ENCODE peak calls at places on chromosomes 7 and 10, in eight cellular contexts. H is ovary, C is transverse colon, R is breast epithelium, D is lower lobe of right lung, N is BE2C, Z is pancreas, W is left ventricle myocardium inferior. X is an unnamed sample.

GRCh38 chr10:62002753-62003152 is 101.3 kb downstream of the ARID5B start:
- DNase-seq in H (no peak), C (no peak), R (no peak), D (no peak), N (no peak), Z (no peak), W (no peak), X (no peak)

GRCh38 chr10:50216894-50217293 is 34.4 kb downstream of the ASAH2 start:
- DNase-seq in H (no peak), C (no peak), R (no peak), D (no peak), N (no peak), Z (no peak), W (no peak), X (no peak)

GRCh38 chr7:139783647-139784385 is 6.0 kb upstream of the HIPK2 start:
- DNase-seq in H (no peak), C (no peak), R (no peak), D (no peak), N (no peak), Z (no peak), W (no peak), X (no peak)

GRCh38 chr7:118870187-118870586 is 645.7 kb downstream of the ANKRD7 start:
- DNase-seq in H (no peak), C (no peak), R (no peak), D (no peak), N (no peak), Z (no peak), W (no peak), X (no peak)

GRCh38 chr10:112311481-112311880 is 28.3 kb downstream of the TECTB start:
- DNase-seq in H (no peak), C (no peak), R (no peak), D (no peak), N (no peak), Z (no peak), W (no peak), X (no peak)

GRCh38 chr7:78587443-78588044 is 789.0 kb downstream of the PHTF2 start:
- DNase-seq in H (no peak), C (no peak), R (no peak), D (no peak), N (peak; percentile 53), Z (no peak), W (no peak), X (no peak)

GRCh38 chr10:53601260-53601875 is 828.8 kb upstream of the MBL2 start:
- DNase-seq in H (no peak), C (no peak), R (no peak), D (no peak), N (no peak), Z (no peak), W (no peak), X (no peak)

GRCh38 chr10:71145352-71145945 is 66.9 kb upstream of the UNC5B start:
- DNase-seq in H (no peak), C (no peak), R (no peak), D (no peak), N (no peak), Z (no peak), W (no peak), X (no peak)

GRCh38 chr7:77386165-77386824 is 29.9 kb downstream of the GSAP start:
- DNase-seq in H (no peak), C (no peak), R (no peak), D (no peak), N (no peak), Z (no peak), W (no peak), X (no peak)
- H3K36me3 ChIP-seq in H (no peaks in the 10 kb centered on the region), C (no peaks in the 10 kb centered on the region), R (no peaks in the 10 kb centered on the region), D (peaks cover 23% of the 10 kb centered on the region), N (no peaks in the 10 kb centered on the region), Z (peaks cover 11% of the 10 kb centered on the region), W (peaks cover 9% of the 10 kb centered on the region), X (no peaks in the 10 kb centered on the region)

GRCh38 chr10:77248104-77248503 is 389.5 kb downstream of the KCNMA1 start:
- DNase-seq in H (no peak), C (no peak), R (no peak), D (no peak), N (no peak), Z (no peak), W (no peak), X (no peak)

GRCh38 chr10:77247076-77247561 is 390.5 kb downstream of the KCNMA1 start:
- DNase-seq in H (no peak), C (no peak), R (no peak), D (no peak), N (no peak), Z (peak; percentile 34), W (no peak), X (no peak)

GRCh38 chr10:77244746-77245145 is 392.9 kb downstream of the KCNMA1 start:
- DNase-seq in H (peak; percentile 38), C (no peak), R (no peak), D (no peak), N (no peak), Z (no peak), W (no peak), X (no peak)

GRCh38 chr10:77249901-77250459 is 387.6 kb downstream of the KCNMA1 start:
- DNase-seq in H (no peak), C (no peak), R (no peak), D (no peak), N (no peak), Z (peak; percentile 37), W (no peak), X (no peak)

DNA sequence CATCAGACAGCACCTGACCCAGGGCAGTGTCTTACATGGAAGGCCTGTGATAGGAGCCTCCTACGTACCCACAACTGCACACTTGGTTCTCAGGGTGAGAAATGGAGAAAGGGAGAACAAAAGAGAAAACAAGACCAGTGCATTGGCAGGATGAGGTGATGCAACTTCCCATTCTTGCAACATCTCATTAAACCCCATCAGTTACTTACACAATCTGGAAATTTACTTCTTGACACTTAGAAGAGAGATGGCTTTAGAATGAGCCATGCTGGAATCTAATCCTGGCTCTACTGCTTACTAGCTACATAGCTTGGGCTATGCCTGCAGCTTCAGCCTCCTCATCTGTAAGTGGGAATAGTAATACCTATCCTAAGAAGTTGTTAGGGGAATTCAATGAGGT is 391.7 kb downstream of the KCNMA1 start:
- DNase-seq in H (no peak), C (no peak), R (no peak), D (no peak), N (no peak), Z (no peak), W (no peak), X (no peak)
- H3K4me1 ChIP-seq in H (peaks cover 40% of the 10 kb centered on the region), C (peaks cover 21% of the 10 kb centered on the region), R (no peaks in the 10 kb centered on the region), D (peaks cover 17% of the 10 kb centered on the region), N (peaks cover 17% of the 10 kb centered on the region), Z (peaks cover 15% of the 10 kb centered on the region), W (peaks cover 7% of the 10 kb centered on the region), X (peaks cover 18% of the 10 kb centered on the region)

GRCh38 chr7:27144799-27145166 is 1.3 kb upstream of the HOXA5 start:
- DNase-seq in H (no peak), C (peak; percentile 24), R (no peak), D (no peak), N (peak; percentile 10), Z (no peak), W (no peak), X (no peak)
- H3K36me3 ChIP-seq in H (no peaks in the 10 kb centered on the region), C (no peaks in the 10 kb centered on the region), R (no peaks in the 10 kb centered on the region), D (no peaks in the 10 kb centered on the region), N (no peaks in the 10 kb centered on the region), Z (no peaks in the 10 kb centered on the region), W (no peaks in the 10 kb centered on the region), X (no peaks in the 10 kb centered on the region)

GRCh38 chr7:22587322-22587721 is 87.3 kb upstream of the STEAP1B start:
- DNase-seq in H (no peak), C (no peak), R (no peak), D (no peak), N (no peak), Z (no peak), W (no peak), X (no peak)
- H3K4me1 ChIP-seq in H (no peaks in the 10 kb centered on the region), C (no peaks in the 10 kb centered on the region), R (no peaks in the 10 kb centered on the region), D (peaks cover 69% of the 10 kb centered on the region), N (no peaks in the 10 kb centered on the region), Z (peaks cover 22% of the 10 kb centered on the region), W (peaks cover 73% of the 10 kb centered on the region), X (peaks cover 13% of the 10 kb centered on the region)

GRCh38 chr7:506921-507622 is 12.6 kb downstream of the PDGFA start:
- DNase-seq in H (no peak), C (peak; percentile 6), R (no peak), D (peak; percentile 24), N (no peak), Z (peak; percentile 17), W (peak; percentile 7), X (no peak)
- H3K36me3 ChIP-seq in H (no peaks in the 10 kb centered on the region), C (no peaks in the 10 kb centered on the region), R (no peaks in the 10 kb centered on the region), D (peaks cover 27% of the 10 kb centered on the region), N (no peaks in the 10 kb centered on the region), Z (peaks cover 32% of the 10 kb centered on the region), W (peaks cover 41% of the 10 kb centered on the region), X (peaks cover 5% of the 10 kb centered on the region)

X was measured in vagina.